ENCODE peak calls at places on chromosomes 6 and 20, in seven cellular contexts. P is HCT116, N is SK-N-SH, Q is HepG2, Z is GM12878, S is K562, J is H1. X is an unnamed sample.

GRCh38 chr6:108492131-108492766 is 68.5 kb upstream of the FOXO3 start:
- DNase-seq in P (peak), N (peak), Q (peak), Z (no peak), S (peak), J (no peak), X (peak)

GRCh38 chr6:108581932-108582500 is 21.3 kb downstream of the FOXO3 start:
- DNase-seq in P (no peak), N (peak), Q (no peak), Z (no peak), S (no peak), J (no peak), X (no peak)

GRCh38 chr6:17703256-17703694 is 3.5 kb downstream of the NUP153 start:
- DNase-seq in P (no peak), N (no peak), Q (peak), Z (no peak), S (peak), J (no peak), X (no peak)

GRCh38 chr6:158068893-158069799 is 87.5 kb downstream of the SYNJ2 start:
- DNase-seq in P (no peak), N (no peak), Q (no peak), Z (no peak), S (no peak), J (no peak), X (no peak)

GRCh38 chr6:146972526-146972925 is 231.7 kb upstream of the STXBP5 start:
- DNase-seq in P (no peak), N (no peak), Q (no peak), Z (no peak), S (no peak), J (no peak), X (no peak)

GRCh38 chr20:58714923-58715708 is 22.5 kb downstream of the NPEPL1 start:
- DNase-seq in P (no peak), N (peak), Q (no peak), Z (no peak), S (no peak), J (no peak), X (no peak)

GRCh38 chr6:4210619-4211419 is 75.4 kb upstream of the ECI2 start:
- DNase-seq in P (peak), N (peak), Q (peak), Z (no peak), S (peak), J (peak), X (peak)

GRCh38 chr6:167710521-167710920 is 116.2 kb upstream of the AFDN start:
- DNase-seq in P (no peak), N (peak), Q (no peak), Z (no peak), S (no peak), J (no peak), X (no peak)

GRCh38 chr20:2698912-2699311 is 6.3 kb downstream of the EBF4 start:
- DNase-seq in P (no peak), N (no peak), Q (no peak), Z (no peak), S (no peak), J (peak), X (no peak)

GRCh38 chr20:57323034-57323433 is 6.6 kb upstream of the SPO11 start:
- DNase-seq in P (no peak), N (no peak), Q (no peak), Z (no peak), S (no peak), J (peak), X (no peak)

GRCh38 chr6:89887452-89888137 is 6.7 kb upstream of the GJA10 start:
- DNase-seq in P (no peak), N (peak), Q (no peak), Z (no peak), S (no peak), J (peak), X (no peak)

GRCh38 chr6:9527679-9528286 is 887.1 kb downstream of the TFAP2A start:
- DNase-seq in P (no peak), N (no peak), Q (no peak), Z (no peak), S (no peak), J (no peak), X (no peak)

GRCh38 chr6:55694148-55694547 is 115.2 kb upstream of the HMGCLL1 start:
- DNase-seq in P (no peak), N (no peak), Q (no peak), Z (no peak), S (no peak), J (peak), X (peak)

GRCh38 chr6:41586564-41586963 is 40.4 kb downstream of the FOXP4 start:
- DNase-seq in P (no peak), N (peak), Q (no peak), Z (no peak), S (no peak), J (no peak), X (no peak)

GRCh38 chr6:134447883-134448387 is 130.0 kb upstream of the SGK1 start:
- DNase-seq in P (no peak), N (no peak), Q (no peak), Z (no peak), S (no peak), J (no peak), X (no peak)

GRCh38 chr6:157822221-157823000 is 635 bp upstream of the SNX9 start:
- DNase-seq in P (no peak), N (no peak), Q (no peak), Z (no peak), S (peak), J (peak), X (no peak)

GRCh38 chr20:58810116-58810878 is 40.4 kb downstream of the GNAS-AS1 start:
- DNase-seq in P (peak), N (no peak), Q (no peak), Z (no peak), S (no peak), J (no peak), X (no peak)

GRCh38 chr20:61560361-61560853 is 308.3 kb downstream of the CDH4 start:
- DNase-seq in P (no peak), N (no peak), Q (no peak), Z (no peak), S (peak), J (peak), X (no peak)

GRCh38 chr6:47181681-47182080 is 128.0 kb downstream of the TNFRSF21 start:
- DNase-seq in P (no peak), N (no peak), Q (no peak), Z (no peak), S (no peak), J (no peak), X (no peak)

GRCh38 chr6:117906454-117906904 is 585 bp upstream of the SLC35F1 start:
- DNase-seq in P (no peak), N (no peak), Q (no peak), Z (peak), S (no peak), J (no peak), X (no peak)

GRCh38 chr20:62804021-62804631 is 509 bp upstream of the OGFR start:
- DNase-seq in P (no peak), N (peak), Q (peak), Z (no peak), S (peak), J (no peak), X (no peak)

GRCh38 chr20:3919352-3919751 is 30.2 kb downstream of the PANK2 start:
- DNase-seq in P (no peak), N (no peak), Q (no peak), Z (no peak), S (no peak), J (no peak), X (no peak)

GRCh38 chr6:17638212-17638611 is 38.1 kb downstream of the FAM8A1 start:
- DNase-seq in P (no peak), N (no peak), Q (no peak), Z (no peak), S (no peak), J (no peak), X (no peak)

GRCh38 chr20:19830351-19830750 is 72.3 kb downstream of the RIN2 start:
- DNase-seq in P (no peak), N (no peak), Q (no peak), Z (no peak), S (no peak), J (no peak), X (peak)

GRCh38 chr6:44624226-44624625 is 236.7 kb downstream of the CDC5L start:
- DNase-seq in P (no peak), N (no peak), Q (no peak), Z (no peak), S (no peak), J (peak), X (no peak)

GRCh38 chr6:18076231-18076630 is 46.2 kb downstream of the NHLRC1 start:
- DNase-seq in P (no peak), N (no peak), Q (no peak), Z (no peak), S (no peak), J (no peak), X (no peak)

GRCh38 chr6:15521516-15521915 is 141.3 kb downstream of the DTNBP1 start:
- DNase-seq in P (no peak), N (no peak), Q (no peak), Z (no peak), S (no peak), J (no peak), X (no peak)

GRCh38 chr20:33963756-33964155 is 30.0 kb upstream of the RALY start:
- DNase-seq in P (no peak), N (no peak), Q (no peak), Z (no peak), S (no peak), J (no peak), X (peak)

GRCh38 chr6:121920616-121921015 is 478.8 kb upstream of the HSF2 start:
- DNase-seq in P (no peak), N (no peak), Q (no peak), Z (no peak), S (no peak), J (no peak), X (no peak)

DNA sequence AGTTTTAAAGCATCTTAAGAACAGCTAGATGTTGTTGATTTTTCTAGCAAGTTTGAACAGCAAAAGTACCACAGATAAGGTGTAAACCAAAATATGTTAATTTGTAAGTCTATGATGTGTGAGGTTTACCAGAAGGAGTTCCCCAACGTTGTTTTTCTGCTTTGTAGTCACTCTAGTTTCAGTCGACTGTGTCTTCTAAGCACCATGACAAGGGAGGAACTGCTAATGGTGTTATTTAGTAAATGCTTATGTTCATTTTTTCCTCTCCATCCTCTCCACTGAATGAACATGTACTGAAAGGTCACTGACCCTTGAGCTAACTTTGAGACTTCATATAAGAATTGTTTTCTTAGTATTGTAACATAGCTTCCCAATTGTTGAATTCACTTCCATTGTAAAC is 3.0 kb downstream of the ENPP3 start:
- DNase-seq in P (no peak), N (no peak), Q (no peak), Z (no peak), S (peak), J (no peak), X (no peak)
- TF ChIP-seq JUND in P (no peak), N (no peak), Q (no peak), Z (no peak), S (no peak), J (no peak), X (no peak)

GRCh38 chr6:106574729-106575458 is 54.4 kb downstream of the RTN4IP1 start:
- DNase-seq in P (peak), N (no peak), Q (peak), Z (no peak), S (peak), J (no peak), X (peak)
- TF ChIP-seq JUND in P (peak), N (peak), Q (no peak), Z (no peak), S (no peak), J (no peak), X (no peak)

GRCh38 chr6:125030969-125031368 is 68.7 kb downstream of the RNF217 start:
- DNase-seq in P (no peak), N (no peak), Q (no peak), Z (no peak), S (no peak), J (no peak), X (no peak)
- TF ChIP-seq JUND in P (no peak), N (no peak), Q (no peak), Z (no peak), S (no peak), J (no peak), X (no peak)

GRCh38 chr20:21526776-21527175 is 12.9 kb upstream of the NKX2-2 start:
- DNase-seq in P (no peak), N (no peak), Q (no peak), Z (no peak), S (no peak), J (no peak), X (no peak)
- TF ChIP-seq JUND in P (no peak), N (no peak), Q (no peak), Z (no peak), S (no peak), J (no peak), X (no peak)

GRCh38 chr20:41672282-41672681 is 54.1 kb upstream of the CHD6 start:
- DNase-seq in P (no peak), N (no peak), Q (no peak), Z (no peak), S (no peak), J (no peak), X (no peak)

GRCh38 chr20:41669708-41670263 is 51.6 kb upstream of the CHD6 start:
- DNase-seq in P (no peak), N (no peak), Q (no peak), Z (no peak), S (peak), J (no peak), X (no peak)

GRCh38 chr20:41668057-41668749 is 50.0 kb upstream of the CHD6 start:
- DNase-seq in P (no peak), N (no peak), Q (no peak), Z (no peak), S (no peak), J (no peak), X (no peak)

GRCh38 chr20:41670631-41671030 is 52.5 kb upstream of the CHD6 start:
- DNase-seq in P (no peak), N (no peak), Q (no peak), Z (no peak), S (no peak), J (no peak), X (no peak)

DNA sequence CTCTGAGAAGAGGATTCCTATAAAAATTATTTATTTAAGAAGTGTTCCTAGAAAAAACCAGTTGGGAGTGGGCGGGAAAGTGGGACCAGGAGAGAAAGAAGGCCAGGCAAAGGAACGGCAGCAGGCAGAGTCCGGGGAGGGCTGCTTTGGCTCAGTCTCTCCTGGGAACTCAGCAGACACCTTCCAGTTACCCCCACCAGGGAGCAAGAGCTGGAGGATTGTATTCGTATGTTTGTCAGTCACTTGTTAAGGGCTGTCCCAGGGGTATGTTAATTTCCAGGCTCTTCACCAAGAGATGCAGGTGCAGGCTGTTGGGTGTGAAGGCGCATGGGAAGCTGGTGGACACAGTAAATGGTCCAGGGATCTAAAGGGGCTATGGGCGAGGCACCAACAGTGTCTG is 53.0 kb upstream of the CHD6 start:
- DNase-seq in P (no peak), N (no peak), Q (no peak), Z (no peak), S (no peak), J (no peak), X (no peak)
- TF ChIP-seq JUND in P (no peak), N (no peak), Q (no peak), Z (no peak), S (no peak), J (no peak), X (no peak)

GRCh38 chr6:97160280-97160679 is 122.7 kb downstream of the MMS22L start:
- DNase-seq in P (no peak), N (no peak), Q (no peak), Z (no peak), S (peak), J (no peak), X (no peak)
- TF ChIP-seq JUND in P (no peak), N (no peak), Q (no peak), Z (no peak), S (peak), J (no peak), X (no peak)

GRCh38 chr6:19613678-19614077 is 223.5 kb upstream of the ID4 start:
- DNase-seq in P (peak), N (no peak), Q (no peak), Z (no peak), S (no peak), J (no peak), X (no peak)

GRCh38 chr6:19610260-19610659 is 226.9 kb upstream of the ID4 start:
- DNase-seq in P (no peak), N (no peak), Q (no peak), Z (no peak), S (no peak), J (no peak), X (no peak)

DNA sequence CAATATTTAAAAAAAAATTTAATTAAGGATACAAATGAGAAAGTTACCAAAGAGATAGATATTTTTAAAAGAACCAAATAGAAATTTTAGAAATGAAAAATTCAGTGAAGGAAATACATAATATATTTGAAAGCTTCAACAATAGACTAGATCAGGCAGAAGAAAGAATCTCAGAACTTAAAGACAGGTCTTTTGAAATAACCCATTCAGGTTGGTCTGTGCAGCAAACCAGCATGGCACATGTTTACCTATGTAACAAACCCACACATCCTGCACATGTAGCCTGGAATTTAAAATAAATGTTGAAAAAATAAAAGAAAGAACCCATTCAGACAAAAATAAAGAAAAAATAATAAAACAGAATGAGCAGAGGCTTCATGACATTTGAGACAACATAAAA is 221.1 kb upstream of the ID4 start:
- DNase-seq in P (no peak), N (no peak), Q (no peak), Z (no peak), S (no peak), J (no peak), X (no peak)
- TF ChIP-seq JUND in P (no peak), N (no peak), Q (no peak), Z (no peak), S (no peak), J (no peak), X (no peak)

GRCh38 chr6:105592329-105592728 is 189.4 kb upstream of the PREP start:
- DNase-seq in P (peak), N (no peak), Q (no peak), Z (no peak), S (no peak), J (no peak), X (peak)
- TF ChIP-seq JUND in P (peak), N (peak), Q (no peak), Z (no peak), S (no peak), J (no peak), X (no peak)